ENCODE peak calls at places on chromosomes 1 and 21, in eight cellular contexts. N is osteocyte, X is HFF-Myc, D is sigmoid colon, G is fibroblast of pulmonary artery, F is progenitor cell of endocrine pancreas, Z is Panc1, I is tibial artery. J is an unnamed sample.

GRCh38 chr21:18164933-18165332 is 79.7 kb upstream of the CHODL start:
- DNase-seq in Z (no peak), F (no peak), I (no peak), G (no peak), X (no peak), N (no peak), D (no peak), J (no peak)

GRCh38 chr21:45029968-45030636 is 44.3 kb upstream of the ADARB1 start:
- DNase-seq in G (no peak), D (no peak), F (no peak), Z (no peak), N (no peak), I (no peak), X (no peak), J (no peak)

GRCh38 chr1:26482921-26483320 is 10.7 kb downstream of the HMGN2 start:
- DNase-seq in F (no peak), D (no peak), X (no peak), G (peak), Z (no peak), I (no peak), N (no peak), J (no peak)

GRCh38 chr1:56472860-56473259 is 106.5 kb downstream of the PLPP3 start:
- DNase-seq in G (no peak), Z (no peak), D (no peak), N (peak), X (no peak), F (no peak), I (no peak), J (no peak)

GRCh38 chr1:105072446-105072845 is 1322.7 kb downstream of the AMY1C start:
- DNase-seq in F (no peak), I (no peak), X (no peak), N (no peak), D (no peak), G (no peak), Z (no peak), J (no peak)

GRCh38 chr21:35990609-35991008 is 69.7 kb downstream of the SETD4 start:
- DNase-seq in F (no peak), I (no peak), G (no peak), X (no peak), N (no peak), D (no peak), Z (no peak), J (no peak)

GRCh38 chr1:150551784-150552691 is 2.8 kb downstream of the ADAMTSL4 start:
- DNase-seq in Z (no peak), N (no peak), G (peak), D (peak), X (no peak), I (peak), F (no peak), J (no peak)

GRCh38 chr1:151720974-151721787 is at the start of gene RIIAD1:
- DNase-seq in Z (no peak), G (peak), D (no peak), N (no peak), F (no peak), X (no peak), I (no peak), J (no peak)

GRCh38 chr1:66436378-66437135 is 97.4 kb upstream of the SGIP1 start:
- DNase-seq in N (no peak), Z (no peak), F (no peak), G (peak), X (peak), D (no peak), I (no peak), J (no peak)
- TF ChIP-seq CTCF in N (peak), Z (no peak), F (peak), G (peak), X (peak), D (no peak), I (no peak), J (peak)

GRCh38 chr1:50099654-50100053 is 9.1 kb upstream of the ELAVL4 start:
- DNase-seq in F (no peak), I (no peak), G (no peak), X (no peak), D (no peak), N (no peak), Z (no peak), J (no peak)
- TF ChIP-seq CTCF in F (peak), I (no peak), G (no peak), X (no peak), D (no peak), N (no peak), Z (peak), J (no peak)

DNA sequence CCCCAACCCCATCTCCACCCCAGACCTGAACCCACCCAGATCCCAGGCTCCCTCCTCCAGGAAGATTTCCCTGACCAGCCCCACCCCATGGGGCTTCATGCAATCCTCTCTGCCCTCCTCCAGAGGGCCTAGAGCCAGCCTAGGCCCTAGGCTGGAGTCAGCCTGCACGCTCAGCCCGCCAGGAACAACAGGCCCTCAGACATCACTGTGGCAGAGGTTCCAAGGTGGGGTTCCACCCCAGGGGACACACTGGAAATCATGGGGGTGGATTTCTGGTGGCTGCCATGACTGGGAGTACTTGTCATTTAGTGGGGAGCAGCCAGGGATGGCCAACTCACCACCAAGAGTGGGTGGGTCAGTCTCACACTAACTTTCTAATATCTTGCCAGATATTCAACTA is 122.0 kb downstream of the GLIS1 start:
- DNase-seq in D (peak), N (peak), X (no peak), Z (no peak), G (no peak), F (peak), I (no peak), J (no peak)
- TF ChIP-seq CTCF in D (no peak), N (no peak), X (peak), Z (no peak), G (no peak), F (peak), I (no peak), J (no peak)

DNA sequence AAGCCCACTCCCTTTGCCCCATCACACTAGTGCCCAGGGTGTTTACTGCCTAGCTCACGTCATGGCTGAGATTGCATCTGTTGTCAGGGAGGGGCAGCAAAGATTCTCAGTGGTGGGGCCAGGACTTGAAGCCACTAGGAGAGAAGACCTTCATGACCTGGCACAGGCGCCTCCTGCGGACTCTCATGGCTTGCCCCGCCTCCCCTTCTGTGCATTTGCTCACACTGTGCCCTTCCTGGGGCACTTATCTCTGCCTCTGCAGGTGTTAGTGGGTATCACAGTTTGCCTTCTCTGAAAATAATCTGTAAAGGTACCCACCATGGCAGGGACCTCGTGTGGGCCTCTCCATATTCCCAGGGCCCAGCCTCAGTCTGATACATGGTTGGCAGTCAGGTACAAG is 20.1 kb downstream of the PTPRU start:
- DNase-seq in F (no peak), N (no peak), D (peak), Z (no peak), G (no peak), I (no peak), X (no peak), J (no peak)
- TF ChIP-seq CTCF in F (peak), N (no peak), D (no peak), Z (no peak), G (no peak), I (no peak), X (no peak), J (peak)

DNA sequence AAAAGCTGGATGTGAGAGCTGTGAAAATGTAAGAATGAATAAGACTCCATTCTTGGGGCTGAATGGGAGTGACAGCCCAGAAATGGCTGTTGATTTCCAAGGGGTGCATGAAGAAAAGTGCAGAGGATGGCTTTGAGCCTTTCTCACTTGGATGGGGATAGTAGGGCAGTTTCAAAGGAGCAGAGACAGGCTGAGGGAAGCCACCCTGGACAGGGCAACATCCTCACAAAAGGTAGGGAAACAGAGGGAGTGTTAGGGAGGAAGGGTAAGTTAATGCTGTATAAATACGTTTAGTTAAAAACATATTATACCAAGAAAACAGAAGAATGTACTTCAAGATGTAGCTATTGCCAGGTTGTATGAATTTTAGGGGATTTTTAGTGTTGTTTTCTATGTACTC is 38.1 kb downstream of the GADD45A start:
- DNase-seq in Z (no peak), X (no peak), G (no peak), I (no peak), D (no peak), F (no peak), N (no peak), J (no peak)
- TF ChIP-seq CTCF in Z (no peak), X (no peak), G (no peak), I (no peak), D (no peak), F (no peak), N (no peak), J (no peak)

GRCh38 chr1:201791051-201791774 is 37.7 kb upstream of the IPO9 start:
- DNase-seq in F (no peak), N (no peak), G (peak), I (no peak), D (no peak), X (no peak), Z (no peak), J (no peak)

GRCh38 chr1:201791775-201792166 is 37.2 kb upstream of the IPO9 start:
- DNase-seq in G (peak), X (no peak), Z (no peak), F (no peak), I (peak), D (no peak), N (no peak), J (no peak)

GRCh38 chr1:201793306-201793925 is 35.5 kb upstream of the IPO9 start:
- DNase-seq in G (no peak), X (no peak), F (no peak), N (no peak), D (no peak), I (no peak), Z (no peak), J (no peak)

GRCh38 chr1:201792534-201793305 is 36.2 kb upstream of the IPO9 start:
- DNase-seq in D (peak), Z (peak), N (peak), X (peak), G (peak), I (peak), F (peak), J (peak)

GRCh38 chr1:201795066-201795465 is 33.9 kb upstream of the IPO9 start:
- DNase-seq in F (no peak), X (no peak), Z (no peak), N (no peak), G (peak), I (no peak), D (no peak), J (no peak)
- TF ChIP-seq CTCF in F (peak), X (peak), Z (peak), N (peak), G (peak), I (peak), D (no peak), J (peak)

GRCh38 chr1:62530516-62531154 is 66.7 kb upstream of the ANGPTL3 start:
- DNase-seq in N (peak), F (peak), G (peak), I (peak), D (no peak), X (peak), Z (no peak), J (no peak)
- TF ChIP-seq CTCF in N (peak), F (peak), G (peak), I (peak), D (peak), X (peak), Z (peak), J (peak)

DNA sequence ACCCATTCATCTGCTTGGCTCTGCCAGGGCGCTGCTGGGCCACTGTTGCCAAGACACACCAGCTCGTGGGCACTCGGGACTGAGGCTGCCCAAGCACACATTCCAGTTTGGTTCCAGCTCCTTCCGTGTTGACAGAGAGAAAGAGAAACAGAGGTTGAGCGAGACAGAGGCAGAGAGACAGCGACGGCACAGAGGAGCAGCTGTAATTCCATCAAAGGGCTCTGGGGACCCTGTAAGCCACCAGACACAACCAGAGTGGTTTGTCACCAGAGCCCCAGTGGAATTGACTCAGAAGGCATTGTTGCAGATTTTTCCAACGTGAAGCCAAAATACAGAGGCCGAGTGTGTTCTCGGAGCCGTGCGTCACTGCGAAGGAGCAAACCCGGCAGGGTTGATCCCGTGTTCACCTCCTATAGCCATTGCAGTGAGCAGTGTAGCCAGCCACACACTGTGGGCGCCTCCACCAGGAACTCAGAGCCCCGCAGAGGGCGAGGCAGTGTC is 33.5 kb downstream of the SYF2 start:
- DNase-seq in I (no peak), Z (no peak), D (no peak), X (no peak), N (no peak), G (no peak), F (no peak), J (no peak)
- TF ChIP-seq CTCF in I (peak), Z (no peak), D (no peak), X (no peak), N (no peak), G (no peak), F (peak), J (no peak)

J was measured in mesothelial cell of epicardium.